ENCODE peak calls at places on chromosomes 2 and 18, in ten cellular contexts. Y is body of pancreas; P is A673; V is NCI-H345; L is activated T-helper 2 cell treated with anti-CD3 and anti-CD28 coated beads, Interferon-gamma antibody, Interleukin-2, Interleukin-4, amounts not matched to agents 10 μg/mL and 5 μg/mL and 100 μg/mL, durations not matched to agents 14 hours and 24 hours and 36 hours; A is GM13977; T is AG09309; M is BJ; H is A549; R is hippocampal formation. W is an unnamed sample.

GRCh38 chr2:141020346-141020745 is 1110.5 kb downstream of the LRP1B start:
- DNase-seq in Y (no peak), P (no peak), H (no peak), T (no peak), R (no peak), L (no peak), A (no peak), V (no peak), M (no peak), W (no peak)

GRCh38 chr2:128448331-128449225 is 129.9 kb upstream of the HS6ST1 start:
- DNase-seq in P (no peak), T (no peak), M (no peak), H (no peak), A (no peak), L (no peak), Y (no peak), R (no peak), V (no peak), W (no peak)

GRCh38 chr18:12307251-12307736 is 747 bp upstream of the TUBB6 start:
- DNase-seq in R (no peak), H (no peak), M (no peak), T (peak), P (peak), Y (peak), A (peak), V (no peak), L (no peak), W (peak)

GRCh38 chr2:207054521-207054920 is 111.2 kb downstream of the KLF7 start:
- DNase-seq in R (no peak), H (no peak), L (no peak), A (no peak), V (no peak), M (no peak), P (no peak), Y (no peak), T (peak), W (no peak)

GRCh38 chr2:106183093-106183837 is 10.8 kb downstream of the UXS1 start:
- DNase-seq in A (no peak), L (no peak), T (no peak), H (no peak), P (no peak), M (no peak), R (no peak), Y (no peak), V (no peak), W (no peak)

GRCh38 chr18:70387018-70387417 is 98.2 kb downstream of the SOCS6 start:
- DNase-seq in V (no peak), P (no peak), L (no peak), R (no peak), Y (no peak), H (no peak), A (no peak), M (no peak), T (no peak), W (no peak)

GRCh38 chr18:1090758-1091157 is 186.1 kb downstream of the ADCYAP1 start:
- DNase-seq in A (no peak), R (no peak), T (no peak), H (no peak), P (no peak), L (no peak), Y (no peak), M (no peak), V (no peak), W (no peak)

GRCh38 chr2:171098607-171099006 is 62.1 kb downstream of the TLK1 start:
- DNase-seq in H (no peak), Y (no peak), L (no peak), P (no peak), R (no peak), V (no peak), A (no peak), M (no peak), T (no peak), W (no peak)

GRCh38 chr2:230793573-230794359 is 71.0 kb upstream of the ITM2C start:
- DNase-seq in V (no peak), P (no peak), A (peak), T (peak), Y (peak), H (peak), M (peak), L (peak), R (peak), W (no peak)

GRCh38 chr2:71846669-71847291 is 300.9 kb downstream of the CYP26B1 start:
- DNase-seq in P (no peak), Y (no peak), A (no peak), M (no peak), T (no peak), H (no peak), R (no peak), V (no peak), L (no peak), W (no peak)

GRCh38 chr2:25378731-25379490 is 37.2 kb upstream of the DNMT3A start:
- DNase-seq in H (no peak), P (no peak), M (no peak), R (no peak), Y (no peak), V (no peak), T (no peak), L (no peak), A (no peak), W (no peak)

GRCh38 chr18:10059610-10060468 is 146.0 kb downstream of the VAPA start:
- DNase-seq in T (no peak), R (peak), L (no peak), P (peak), H (no peak), Y (no peak), V (no peak), A (no peak), M (no peak), W (no peak)

GRCh38 chr18:70931942-70932814 is 643.3 kb downstream of the SOCS6 start:
- DNase-seq in Y (no peak), V (peak), A (peak), H (no peak), M (no peak), P (peak), T (peak), L (no peak), R (peak), W (peak)

W was measured in germinal center.